ENCODE peak calls at places on chromosomes 1 and 21, in six cellular contexts. M, O, T, H, I and A are unnamed samples.

GRCh38 chr1:227343201-227343600 is 24.9 kb upstream of the CDC42BPA start:
- DNase-seq in H (no peak), I (no peak), M (no peak), O (no peak), T (no peak), A (no peak)

GRCh38 chr1:68600049-68600661 is 103.3 kb upstream of the DEPDC1 start:
- DNase-seq in T (no peak), O (peak), M (no peak), I (peak), H (peak), A (no peak)

GRCh38 chr1:40133122-40133665 is 28.0 kb upstream of the RLF start:
- DNase-seq in O (peak), I (no peak), M (no peak), H (no peak), T (no peak), A (no peak)

GRCh38 chr1:230140221-230141001 is 73.4 kb downstream of the GALNT2 start:
- DNase-seq in O (no peak), T (peak), M (no peak), H (no peak), I (no peak), A (no peak)

GRCh38 chr1:75548721-75549480 is 62.0 kb downstream of the SLC44A5 start:
- DNase-seq in T (no peak), O (no peak), H (no peak), I (no peak), M (no peak), A (no peak)

GRCh38 chr1:169466259-169467230 is 19.2 kb downstream of the SLC19A2 start:
- DNase-seq in I (peak), T (no peak), M (no peak), O (peak), H (peak), A (no peak)

GRCh38 chr1:56409112-56409691 is 170.2 kb downstream of the PLPP3 start:
- DNase-seq in H (no peak), M (no peak), O (peak), T (no peak), I (no peak), A (no peak)

GRCh38 chr1:37868466-37868865 is 9.1 kb upstream of the MTF1 start:
- DNase-seq in O (peak), I (no peak), M (no peak), H (no peak), T (no peak), A (no peak)

GRCh38 chr1:30416221-30416820 is 307.1 kb downstream of the MATN1 start:
- DNase-seq in O (no peak), I (no peak), M (no peak), H (no peak), T (no peak), A (no peak)

GRCh38 chr1:197774691-197775281 is 494 bp downstream of the DENND1B start:
- DNase-seq in T (no peak), M (no peak), I (peak), H (peak), O (peak), A (peak)

GRCh38 chr1:65001238-65001792 is 35.0 kb upstream of the JAK1 start:
- DNase-seq in H (no peak), T (no peak), O (no peak), M (no peak), I (no peak), A (peak)

GRCh38 chr1:161044908-161045748 is 649 bp downstream of the USF1 start:
- DNase-seq in M (peak), O (peak), H (peak), T (no peak), I (peak), A (peak)

GRCh38 chr1:112387807-112388206 is 8.2 kb upstream of the CTTNBP2NL start:
- DNase-seq in O (no peak), T (no peak), H (no peak), M (no peak), I (no peak), A (no peak)

GRCh38 chr1:160460683-160461287 is 60.4 kb downstream of the VANGL2 start:
- DNase-seq in H (no peak), O (no peak), T (no peak), M (no peak), I (no peak), A (no peak)

GRCh38 chr1:24502168-24503002 is at the start of gene RCAN3:
- DNase-seq in T (no peak), H (peak), M (peak), I (peak), O (peak), A (peak)

GRCh38 chr1:208278638-208279037 is 34.5 kb upstream of the PLXNA2 start:
- DNase-seq in I (no peak), T (no peak), O (no peak), M (no peak), H (no peak), A (no peak)

GRCh38 chr1:236303675-236304074 is 21.9 kb upstream of the ERO1B start:
- DNase-seq in T (no peak), O (peak), I (no peak), H (no peak), M (no peak), A (no peak)

GRCh38 chr1:223695941-223696340 is 16.4 kb upstream of the CAPN2 start:
- DNase-seq in M (no peak), I (no peak), H (no peak), T (no peak), O (no peak), A (no peak)

GRCh38 chr21:43884012-43884860 is 19.2 kb downstream of the AGPAT3 start:
- DNase-seq in M (no peak), I (no peak), T (no peak), H (no peak), O (peak), A (no peak)

GRCh38 chr1:116019653-116020253 is 43.4 kb downstream of the SLC22A15 start:
- DNase-seq in T (no peak), H (peak), M (no peak), I (no peak), O (no peak), A (no peak)

GRCh38 chr1:180628646-180629045 is 3.2 kb upstream of the XPR1 start:
- DNase-seq in H (no peak), I (no peak), O (no peak), T (no peak), M (no peak), A (no peak)

GRCh38 chr1:185578293-185578692 is 155.9 kb upstream of the HMCN1 start:
- DNase-seq in O (no peak), M (no peak), T (no peak), I (no peak), H (no peak), A (no peak)

GRCh38 chr21:45433301-45433700 is 28.3 kb downstream of the COL18A1 start:
- DNase-seq in M (no peak), H (no peak), I (no peak), T (no peak), O (no peak), A (no peak)

GRCh38 chr1:92194516-92194915 is 23.2 kb upstream of the C1orf146 start:
- DNase-seq in M (no peak), O (no peak), T (no peak), H (no peak), I (no peak), A (no peak)

GRCh38 chr1:30360281-30360680 is 363.1 kb downstream of the MATN1 start:
- DNase-seq in I (no peak), T (no peak), H (no peak), O (no peak), M (no peak), A (no peak)